ENCODE peak calls at places on chromosomes 3 and 15, in ten cellular contexts. One of them, this sample, is unnamed.

GRCh38 chr3:141845407-141846049 is 30.9 kb upstream of the ATP1B3 start:
- DNase-seq in activated naive CD8-positive, alpha-beta T cell treated with anti-CD3 and anti-CD28 coated beads, Interleukin-2, amount 50 U/mL, for 24 hours: peak
- DNase-seq in A549: no peak
- DNase-seq in RWPE1: no peak
- DNase-seq in NCI-H2081 treated with DMSO at 0.1 percent for 48 hours: no peak
- DNase-seq in activated gamma-delta T cell treated with Interleukin-2 at 50 U/mL for 16 hours: peak
- DNase-seq in HEK293T: no peak
- DNase-seq in COR-L47: no peak
- DNase-seq in activated CD4-positive, alpha-beta T cell treated with anti-CD3 and anti-CD28 coated beads, Interleukin-2, amount 10 ng/mL, durations not matched to agents 7 days and 5 days: peak
- DNase-seq in CD4-positive, alpha-beta memory T cell: peak
- DNase-seq in this sample: no peak

GRCh38 chr15:70095387-70096214 is 2.1 kb downstream of the TLE3 start:
- DNase-seq in HEK293T: peak
- DNase-seq in RWPE1: no peak
- DNase-seq in COR-L47: peak
- DNase-seq in activated gamma-delta T cell treated with Interleukin-2 at 50 U/mL for 16 hours: peak
- DNase-seq in NCI-H2081 treated with DMSO at 0.1 percent for 48 hours: no peak
- DNase-seq in CD4-positive, alpha-beta memory T cell: peak
- DNase-seq in activated naive CD8-positive, alpha-beta T cell treated with anti-CD3 and anti-CD28 coated beads, Interleukin-2, amount 50 U/mL, for 24 hours: peak
- DNase-seq in activated CD4-positive, alpha-beta T cell treated with anti-CD3 and anti-CD28 coated beads, Interleukin-2, amount 10 ng/mL, durations not matched to agents 7 days and 5 days: peak
- DNase-seq in A549: no peak
- DNase-seq in this sample: no peak

GRCh38 chr3:60743631-60744164 is 507.6 kb downstream of the FHIT start:
- DNase-seq in NCI-H2081 treated with DMSO at 0.1 percent for 48 hours: peak
- DNase-seq in HEK293T: peak
- DNase-seq in activated gamma-delta T cell treated with Interleukin-2 at 50 U/mL for 16 hours: no peak
- DNase-seq in RWPE1: no peak
- DNase-seq in COR-L47: peak
- DNase-seq in activated naive CD8-positive, alpha-beta T cell treated with anti-CD3 and anti-CD28 coated beads, Interleukin-2, amount 50 U/mL, for 24 hours: no peak
- DNase-seq in A549: no peak
- DNase-seq in activated CD4-positive, alpha-beta T cell treated with anti-CD3 and anti-CD28 coated beads, Interleukin-2, amount 10 ng/mL, durations not matched to agents 7 days and 5 days: no peak
- DNase-seq in CD4-positive, alpha-beta memory T cell: no peak
- DNase-seq in this sample: no peak

GRCh38 chr3:37923576-37923926 is 61.9 kb downstream of the CTDSPL start:
- DNase-seq in activated gamma-delta T cell treated with Interleukin-2 at 50 U/mL for 16 hours: no peak
- DNase-seq in activated naive CD8-positive, alpha-beta T cell treated with anti-CD3 and anti-CD28 coated beads, Interleukin-2, amount 50 U/mL, for 24 hours: no peak
- DNase-seq in A549: no peak
- DNase-seq in activated CD4-positive, alpha-beta T cell treated with anti-CD3 and anti-CD28 coated beads, Interleukin-2, amount 10 ng/mL, durations not matched to agents 7 days and 5 days: no peak
- DNase-seq in HEK293T: no peak
- DNase-seq in NCI-H2081 treated with DMSO at 0.1 percent for 48 hours: no peak
- DNase-seq in RWPE1: no peak
- DNase-seq in CD4-positive, alpha-beta memory T cell: no peak
- DNase-seq in COR-L47: no peak
- DNase-seq in this sample: no peak

GRCh38 chr15:88627463-88627862 is 6.3 kb downstream of the AEN start:
- DNase-seq in activated naive CD8-positive, alpha-beta T cell treated with anti-CD3 and anti-CD28 coated beads, Interleukin-2, amount 50 U/mL, for 24 hours: no peak
- DNase-seq in CD4-positive, alpha-beta memory T cell: peak
- DNase-seq in RWPE1: no peak
- DNase-seq in HEK293T: no peak
- DNase-seq in activated CD4-positive, alpha-beta T cell treated with anti-CD3 and anti-CD28 coated beads, Interleukin-2, amount 10 ng/mL, durations not matched to agents 7 days and 5 days: peak
- DNase-seq in activated gamma-delta T cell treated with Interleukin-2 at 50 U/mL for 16 hours: peak
- DNase-seq in NCI-H2081 treated with DMSO at 0.1 percent for 48 hours: no peak
- DNase-seq in A549: no peak
- DNase-seq in COR-L47: no peak
- DNase-seq in this sample: no peak

GRCh38 chr3:181794036-181794790 is 82.5 kb downstream of the SOX2 start:
- DNase-seq in A549: no peak
- DNase-seq in CD4-positive, alpha-beta memory T cell: no peak
- DNase-seq in RWPE1: no peak
- DNase-seq in NCI-H2081 treated with DMSO at 0.1 percent for 48 hours: peak
- DNase-seq in activated gamma-delta T cell treated with Interleukin-2 at 50 U/mL for 16 hours: no peak
- DNase-seq in activated CD4-positive, alpha-beta T cell treated with anti-CD3 and anti-CD28 coated beads, Interleukin-2, amount 10 ng/mL, durations not matched to agents 7 days and 5 days: no peak
- DNase-seq in COR-L47: no peak
- DNase-seq in HEK293T: no peak
- DNase-seq in activated naive CD8-positive, alpha-beta T cell treated with anti-CD3 and anti-CD28 coated beads, Interleukin-2, amount 50 U/mL, for 24 hours: no peak
- DNase-seq in this sample: no peak

GRCh38 chr3:110311526-110311925 is 760.1 kb upstream of the NECTIN3 start:
- DNase-seq in activated CD4-positive, alpha-beta T cell treated with anti-CD3 and anti-CD28 coated beads, Interleukin-2, amount 10 ng/mL, durations not matched to agents 7 days and 5 days: no peak
- DNase-seq in NCI-H2081 treated with DMSO at 0.1 percent for 48 hours: no peak
- DNase-seq in CD4-positive, alpha-beta memory T cell: no peak
- DNase-seq in activated gamma-delta T cell treated with Interleukin-2 at 50 U/mL for 16 hours: no peak
- DNase-seq in RWPE1: no peak
- DNase-seq in A549: no peak
- DNase-seq in activated naive CD8-positive, alpha-beta T cell treated with anti-CD3 and anti-CD28 coated beads, Interleukin-2, amount 50 U/mL, for 24 hours: no peak
- DNase-seq in COR-L47: no peak
- DNase-seq in HEK293T: no peak
- DNase-seq in this sample: no peak

GRCh38 chr15:83206971-83207621 is 527 bp downstream of the HDGFL3 start:
- DNase-seq in activated gamma-delta T cell treated with Interleukin-2 at 50 U/mL for 16 hours: peak
- DNase-seq in A549: peak
- DNase-seq in activated CD4-positive, alpha-beta T cell treated with anti-CD3 and anti-CD28 coated beads, Interleukin-2, amount 10 ng/mL, durations not matched to agents 7 days and 5 days: peak
- DNase-seq in activated naive CD8-positive, alpha-beta T cell treated with anti-CD3 and anti-CD28 coated beads, Interleukin-2, amount 50 U/mL, for 24 hours: peak
- DNase-seq in CD4-positive, alpha-beta memory T cell: peak
- DNase-seq in COR-L47: peak
- DNase-seq in HEK293T: peak
- DNase-seq in RWPE1: peak
- DNase-seq in NCI-H2081 treated with DMSO at 0.1 percent for 48 hours: no peak
- DNase-seq in this sample: no peak

GRCh38 chr3:148791296-148791695 is 36.3 kb upstream of the CPB1 start:
- DNase-seq in activated CD4-positive, alpha-beta T cell treated with anti-CD3 and anti-CD28 coated beads, Interleukin-2, amount 10 ng/mL, durations not matched to agents 7 days and 5 days: no peak
- DNase-seq in activated gamma-delta T cell treated with Interleukin-2 at 50 U/mL for 16 hours: no peak
- DNase-seq in CD4-positive, alpha-beta memory T cell: no peak
- DNase-seq in A549: no peak
- DNase-seq in RWPE1: no peak
- DNase-seq in HEK293T: no peak
- DNase-seq in activated naive CD8-positive, alpha-beta T cell treated with anti-CD3 and anti-CD28 coated beads, Interleukin-2, amount 50 U/mL, for 24 hours: no peak
- DNase-seq in COR-L47: no peak
- DNase-seq in NCI-H2081 treated with DMSO at 0.1 percent for 48 hours: no peak
- DNase-seq in this sample: no peak

GRCh38 chr15:42727740-42728355 is 9.1 kb downstream of the CDAN1 start:
- DNase-seq in A549: no peak
- DNase-seq in COR-L47: no peak
- DNase-seq in activated gamma-delta T cell treated with Interleukin-2 at 50 U/mL for 16 hours: no peak
- DNase-seq in activated CD4-positive, alpha-beta T cell treated with anti-CD3 and anti-CD28 coated beads, Interleukin-2, amount 10 ng/mL, durations not matched to agents 7 days and 5 days: no peak
- DNase-seq in HEK293T: no peak
- DNase-seq in CD4-positive, alpha-beta memory T cell: no peak
- DNase-seq in NCI-H2081 treated with DMSO at 0.1 percent for 48 hours: no peak
- DNase-seq in activated naive CD8-positive, alpha-beta T cell treated with anti-CD3 and anti-CD28 coated beads, Interleukin-2, amount 50 U/mL, for 24 hours: no peak
- DNase-seq in RWPE1: no peak
- DNase-seq in this sample: no peak

GRCh38 chr3:98914210-98915080 is 12.9 kb upstream of the DCBLD2 start:
- DNase-seq in HEK293T: no peak
- DNase-seq in A549: peak
- DNase-seq in activated CD4-positive, alpha-beta T cell treated with anti-CD3 and anti-CD28 coated beads, Interleukin-2, amount 10 ng/mL, durations not matched to agents 7 days and 5 days: no peak
- DNase-seq in NCI-H2081 treated with DMSO at 0.1 percent for 48 hours: no peak
- DNase-seq in CD4-positive, alpha-beta memory T cell: no peak
- DNase-seq in COR-L47: no peak
- DNase-seq in RWPE1: no peak
- DNase-seq in activated naive CD8-positive, alpha-beta T cell treated with anti-CD3 and anti-CD28 coated beads, Interleukin-2, amount 50 U/mL, for 24 hours: no peak
- DNase-seq in activated gamma-delta T cell treated with Interleukin-2 at 50 U/mL for 16 hours: no peak
- DNase-seq in this sample: no peak

GRCh38 chr15:28990390-28990789 is 104.6 kb downstream of the APBA2 start:
- DNase-seq in CD4-positive, alpha-beta memory T cell: no peak
- DNase-seq in COR-L47: no peak
- DNase-seq in A549: no peak
- DNase-seq in RWPE1: no peak
- DNase-seq in activated naive CD8-positive, alpha-beta T cell treated with anti-CD3 and anti-CD28 coated beads, Interleukin-2, amount 50 U/mL, for 24 hours: no peak
- DNase-seq in activated gamma-delta T cell treated with Interleukin-2 at 50 U/mL for 16 hours: no peak
- DNase-seq in activated CD4-positive, alpha-beta T cell treated with anti-CD3 and anti-CD28 coated beads, Interleukin-2, amount 10 ng/mL, durations not matched to agents 7 days and 5 days: no peak
- DNase-seq in HEK293T: no peak
- DNase-seq in NCI-H2081 treated with DMSO at 0.1 percent for 48 hours: no peak
- DNase-seq in this sample: no peak

GRCh38 chr15:70494861-70495571 is 268.3 kb downstream of the UACA start:
- DNase-seq in NCI-H2081 treated with DMSO at 0.1 percent for 48 hours: no peak
- DNase-seq in activated naive CD8-positive, alpha-beta T cell treated with anti-CD3 and anti-CD28 coated beads, Interleukin-2, amount 50 U/mL, for 24 hours: peak
- DNase-seq in HEK293T: no peak
- DNase-seq in COR-L47: peak
- DNase-seq in A549: peak
- DNase-seq in activated gamma-delta T cell treated with Interleukin-2 at 50 U/mL for 16 hours: no peak
- DNase-seq in RWPE1: peak
- DNase-seq in CD4-positive, alpha-beta memory T cell: no peak
- DNase-seq in activated CD4-positive, alpha-beta T cell treated with anti-CD3 and anti-CD28 coated beads, Interleukin-2, amount 10 ng/mL, durations not matched to agents 7 days and 5 days: no peak
- DNase-seq in this sample: no peak

GRCh38 chr3:119733812-119734211 is 31.0 kb downstream of the CFAP91 start:
- DNase-seq in COR-L47: no peak
- DNase-seq in HEK293T: no peak
- DNase-seq in activated gamma-delta T cell treated with Interleukin-2 at 50 U/mL for 16 hours: no peak
- DNase-seq in RWPE1: no peak
- DNase-seq in activated naive CD8-positive, alpha-beta T cell treated with anti-CD3 and anti-CD28 coated beads, Interleukin-2, amount 50 U/mL, for 24 hours: no peak
- DNase-seq in A549: no peak
- DNase-seq in NCI-H2081 treated with DMSO at 0.1 percent for 48 hours: no peak
- DNase-seq in CD4-positive, alpha-beta memory T cell: no peak
- DNase-seq in activated CD4-positive, alpha-beta T cell treated with anti-CD3 and anti-CD28 coated beads, Interleukin-2, amount 10 ng/mL, durations not matched to agents 7 days and 5 days: no peak
- DNase-seq in this sample: no peak

GRCh38 chr3:32395451-32395970 is 3.9 kb downstream of the CMTM7 start:
- DNase-seq in COR-L47: no peak
- DNase-seq in activated CD4-positive, alpha-beta T cell treated with anti-CD3 and anti-CD28 coated beads, Interleukin-2, amount 10 ng/mL, durations not matched to agents 7 days and 5 days: no peak
- DNase-seq in NCI-H2081 treated with DMSO at 0.1 percent for 48 hours: no peak
- DNase-seq in activated gamma-delta T cell treated with Interleukin-2 at 50 U/mL for 16 hours: no peak
- DNase-seq in HEK293T: no peak
- DNase-seq in A549: no peak
- DNase-seq in CD4-positive, alpha-beta memory T cell: no peak
- DNase-seq in RWPE1: no peak
- DNase-seq in activated naive CD8-positive, alpha-beta T cell treated with anti-CD3 and anti-CD28 coated beads, Interleukin-2, amount 50 U/mL, for 24 hours: no peak
- DNase-seq in this sample: no peak

GRCh38 chr15:68666120-68666811 is 87.5 kb downstream of the CORO2B start:
- DNase-seq in activated naive CD8-positive, alpha-beta T cell treated with anti-CD3 and anti-CD28 coated beads, Interleukin-2, amount 50 U/mL, for 24 hours: no peak
- DNase-seq in activated gamma-delta T cell treated with Interleukin-2 at 50 U/mL for 16 hours: no peak
- DNase-seq in HEK293T: no peak
- DNase-seq in A549: no peak
- DNase-seq in NCI-H2081 treated with DMSO at 0.1 percent for 48 hours: no peak
- DNase-seq in CD4-positive, alpha-beta memory T cell: no peak
- DNase-seq in COR-L47: peak
- DNase-seq in activated CD4-positive, alpha-beta T cell treated with anti-CD3 and anti-CD28 coated beads, Interleukin-2, amount 10 ng/mL, durations not matched to agents 7 days and 5 days: no peak
- DNase-seq in RWPE1: no peak
- DNase-seq in this sample: no peak

GRCh38 chr15:86001200-86001599 is 78.5 kb upstream of the AGBL1 start:
- DNase-seq in activated CD4-positive, alpha-beta T cell treated with anti-CD3 and anti-CD28 coated beads, Interleukin-2, amount 10 ng/mL, durations not matched to agents 7 days and 5 days: no peak
- DNase-seq in A549: no peak
- DNase-seq in HEK293T: no peak
- DNase-seq in RWPE1: peak
- DNase-seq in activated naive CD8-positive, alpha-beta T cell treated with anti-CD3 and anti-CD28 coated beads, Interleukin-2, amount 50 U/mL, for 24 hours: no peak
- DNase-seq in activated gamma-delta T cell treated with Interleukin-2 at 50 U/mL for 16 hours: no peak
- DNase-seq in COR-L47: no peak
- DNase-seq in NCI-H2081 treated with DMSO at 0.1 percent for 48 hours: no peak
- DNase-seq in CD4-positive, alpha-beta memory T cell: no peak
- DNase-seq in this sample: no peak

GRCh38 chr15:30043211-30043655 is 39.5 kb upstream of the GOLGA8J start:
- DNase-seq in A549: peak
- DNase-seq in HEK293T: no peak
- DNase-seq in COR-L47: no peak
- DNase-seq in NCI-H2081 treated with DMSO at 0.1 percent for 48 hours: no peak
- DNase-seq in activated gamma-delta T cell treated with Interleukin-2 at 50 U/mL for 16 hours: no peak
- DNase-seq in RWPE1: peak
- DNase-seq in CD4-positive, alpha-beta memory T cell: no peak
- DNase-seq in activated CD4-positive, alpha-beta T cell treated with anti-CD3 and anti-CD28 coated beads, Interleukin-2, amount 10 ng/mL, durations not matched to agents 7 days and 5 days: no peak
- DNase-seq in activated naive CD8-positive, alpha-beta T cell treated with anti-CD3 and anti-CD28 coated beads, Interleukin-2, amount 50 U/mL, for 24 hours: no peak
- DNase-seq in this sample: no peak

GRCh38 chr15:77002954-77003912 is 8.3 kb downstream of the PSTPIP1 start:
- DNase-seq in RWPE1: no peak
- DNase-seq in NCI-H2081 treated with DMSO at 0.1 percent for 48 hours: no peak
- DNase-seq in A549: no peak
- DNase-seq in HEK293T: no peak
- DNase-seq in COR-L47: no peak
- DNase-seq in activated naive CD8-positive, alpha-beta T cell treated with anti-CD3 and anti-CD28 coated beads, Interleukin-2, amount 50 U/mL, for 24 hours: peak
- DNase-seq in activated CD4-positive, alpha-beta T cell treated with anti-CD3 and anti-CD28 coated beads, Interleukin-2, amount 10 ng/mL, durations not matched to agents 7 days and 5 days: peak
- DNase-seq in CD4-positive, alpha-beta memory T cell: peak
- DNase-seq in activated gamma-delta T cell treated with Interleukin-2 at 50 U/mL for 16 hours: peak
- DNase-seq in this sample: no peak

GRCh38 chr15:68220489-68220888 is 9.0 kb downstream of the CLN6 start:
- DNase-seq in NCI-H2081 treated with DMSO at 0.1 percent for 48 hours: no peak
- DNase-seq in A549: no peak
- DNase-seq in RWPE1: no peak
- DNase-seq in activated gamma-delta T cell treated with Interleukin-2 at 50 U/mL for 16 hours: no peak
- DNase-seq in HEK293T: no peak
- DNase-seq in CD4-positive, alpha-beta memory T cell: no peak
- DNase-seq in activated naive CD8-positive, alpha-beta T cell treated with anti-CD3 and anti-CD28 coated beads, Interleukin-2, amount 50 U/mL, for 24 hours: no peak
- DNase-seq in COR-L47: no peak
- DNase-seq in activated CD4-positive, alpha-beta T cell treated with anti-CD3 and anti-CD28 coated beads, Interleukin-2, amount 10 ng/mL, durations not matched to agents 7 days and 5 days: no peak
- DNase-seq in this sample: no peak

GRCh38 chr3:87006844-87007439 is 16.0 kb upstream of the VGLL3 start:
- DNase-seq in COR-L47: no peak
- DNase-seq in RWPE1: no peak
- DNase-seq in A549: peak
- DNase-seq in activated CD4-positive, alpha-beta T cell treated with anti-CD3 and anti-CD28 coated beads, Interleukin-2, amount 10 ng/mL, durations not matched to agents 7 days and 5 days: no peak
- DNase-seq in activated naive CD8-positive, alpha-beta T cell treated with anti-CD3 and anti-CD28 coated beads, Interleukin-2, amount 50 U/mL, for 24 hours: no peak
- DNase-seq in activated gamma-delta T cell treated with Interleukin-2 at 50 U/mL for 16 hours: no peak
- DNase-seq in CD4-positive, alpha-beta memory T cell: no peak
- DNase-seq in HEK293T: no peak
- DNase-seq in NCI-H2081 treated with DMSO at 0.1 percent for 48 hours: no peak
- DNase-seq in this sample: no peak

GRCh38 chr3:71956716-71957115 is 171.8 kb upstream of the PROK2 start:
- DNase-seq in activated gamma-delta T cell treated with Interleukin-2 at 50 U/mL for 16 hours: no peak
- DNase-seq in HEK293T: no peak
- DNase-seq in activated naive CD8-positive, alpha-beta T cell treated with anti-CD3 and anti-CD28 coated beads, Interleukin-2, amount 50 U/mL, for 24 hours: no peak
- DNase-seq in RWPE1: no peak
- DNase-seq in COR-L47: no peak
- DNase-seq in CD4-positive, alpha-beta memory T cell: no peak
- DNase-seq in NCI-H2081 treated with DMSO at 0.1 percent for 48 hours: no peak
- DNase-seq in A549: no peak
- DNase-seq in activated CD4-positive, alpha-beta T cell treated with anti-CD3 and anti-CD28 coated beads, Interleukin-2, amount 10 ng/mL, durations not matched to agents 7 days and 5 days: no peak
- DNase-seq in this sample: no peak

GRCh38 chr3:98855811-98856400 is 45.6 kb downstream of the DCBLD2 start:
- DNase-seq in NCI-H2081 treated with DMSO at 0.1 percent for 48 hours: no peak
- DNase-seq in CD4-positive, alpha-beta memory T cell: no peak
- DNase-seq in activated gamma-delta T cell treated with Interleukin-2 at 50 U/mL for 16 hours: no peak
- DNase-seq in A549: peak
- DNase-seq in COR-L47: no peak
- DNase-seq in RWPE1: peak
- DNase-seq in activated naive CD8-positive, alpha-beta T cell treated with anti-CD3 and anti-CD28 coated beads, Interleukin-2, amount 50 U/mL, for 24 hours: no peak
- DNase-seq in HEK293T: no peak
- DNase-seq in activated CD4-positive, alpha-beta T cell treated with anti-CD3 and anti-CD28 coated beads, Interleukin-2, amount 10 ng/mL, durations not matched to agents 7 days and 5 days: no peak
- DNase-seq in this sample: no peak

GRCh38 chr15:41483115-41483514 is 10.6 kb upstream of the ITPKA start:
- DNase-seq in RWPE1: no peak
- DNase-seq in HEK293T: no peak
- DNase-seq in COR-L47: no peak
- DNase-seq in activated CD4-positive, alpha-beta T cell treated with anti-CD3 and anti-CD28 coated beads, Interleukin-2, amount 10 ng/mL, durations not matched to agents 7 days and 5 days: peak
- DNase-seq in NCI-H2081 treated with DMSO at 0.1 percent for 48 hours: no peak
- DNase-seq in CD4-positive, alpha-beta memory T cell: peak
- DNase-seq in activated naive CD8-positive, alpha-beta T cell treated with anti-CD3 and anti-CD28 coated beads, Interleukin-2, amount 50 U/mL, for 24 hours: peak
- DNase-seq in activated gamma-delta T cell treated with Interleukin-2 at 50 U/mL for 16 hours: peak
- DNase-seq in A549: no peak
- DNase-seq in this sample: no peak

GRCh38 chr15:98785408-98785795 is 137.1 kb downstream of the IGF1R start:
- DNase-seq in activated gamma-delta T cell treated with Interleukin-2 at 50 U/mL for 16 hours: no peak
- DNase-seq in NCI-H2081 treated with DMSO at 0.1 percent for 48 hours: no peak
- DNase-seq in activated naive CD8-positive, alpha-beta T cell treated with anti-CD3 and anti-CD28 coated beads, Interleukin-2, amount 50 U/mL, for 24 hours: no peak
- DNase-seq in RWPE1: no peak
- DNase-seq in COR-L47: no peak
- DNase-seq in CD4-positive, alpha-beta memory T cell: no peak
- DNase-seq in A549: no peak
- DNase-seq in HEK293T: no peak
- DNase-seq in activated CD4-positive, alpha-beta T cell treated with anti-CD3 and anti-CD28 coated beads, Interleukin-2, amount 10 ng/mL, durations not matched to agents 7 days and 5 days: no peak
- DNase-seq in this sample: no peak

GRCh38 chr15:65930134-65930533 is 60.8 kb downstream of the RAB11A start:
- DNase-seq in RWPE1: no peak
- DNase-seq in HEK293T: no peak
- DNase-seq in activated CD4-positive, alpha-beta T cell treated with anti-CD3 and anti-CD28 coated beads, Interleukin-2, amount 10 ng/mL, durations not matched to agents 7 days and 5 days: no peak
- DNase-seq in NCI-H2081 treated with DMSO at 0.1 percent for 48 hours: no peak
- DNase-seq in COR-L47: peak
- DNase-seq in activated naive CD8-positive, alpha-beta T cell treated with anti-CD3 and anti-CD28 coated beads, Interleukin-2, amount 50 U/mL, for 24 hours: no peak
- DNase-seq in CD4-positive, alpha-beta memory T cell: no peak
- DNase-seq in activated gamma-delta T cell treated with Interleukin-2 at 50 U/mL for 16 hours: no peak
- DNase-seq in A549: no peak
- DNase-seq in this sample: no peak

GRCh38 chr3:134336587-134336986 is 37.7 kb downstream of the AMOTL2 start:
- DNase-seq in HEK293T: no peak
- DNase-seq in activated naive CD8-positive, alpha-beta T cell treated with anti-CD3 and anti-CD28 coated beads, Interleukin-2, amount 50 U/mL, for 24 hours: no peak
- DNase-seq in activated gamma-delta T cell treated with Interleukin-2 at 50 U/mL for 16 hours: no peak
- DNase-seq in RWPE1: peak
- DNase-seq in activated CD4-positive, alpha-beta T cell treated with anti-CD3 and anti-CD28 coated beads, Interleukin-2, amount 10 ng/mL, durations not matched to agents 7 days and 5 days: no peak
- DNase-seq in NCI-H2081 treated with DMSO at 0.1 percent for 48 hours: no peak
- DNase-seq in A549: no peak
- DNase-seq in CD4-positive, alpha-beta memory T cell: no peak
- DNase-seq in COR-L47: no peak
- DNase-seq in this sample: peak